ENCODE peak calls at places on chromosomes 12 and 14, in five cellular contexts. M is body of pancreas, V is substantia nigra, U is AG09309, N is HTR-8/SVneo. Q is an unnamed sample.

GRCh38 chr12:94193623-94194022 is 45.2 kb downstream of the PLXNC1 start:
- DNase-seq in V (no peak), U (no peak), M (no peak), N (no peak), Q (no peak)

GRCh38 chr12:67068773-67069450 is 200.2 kb upstream of the CAND1 start:
- DNase-seq in U (no peak), V (no peak), N (peak), M (peak), Q (no peak)

GRCh38 chr12:109445224-109445623 is 31.9 kb downstream of the KCTD10 start:
- DNase-seq in M (no peak), U (peak), N (no peak), V (no peak), Q (no peak)

GRCh38 chr14:78637903-78638302 is 467.7 kb downstream of the NRXN3 start:
- DNase-seq in U (no peak), V (no peak), N (no peak), M (no peak), Q (no peak)

GRCh38 chr14:88044782-88045446 is 40.0 kb downstream of the GPR65 start:
- DNase-seq in N (no peak), U (no peak), V (no peak), M (no peak), Q (no peak)

GRCh38 chr12:22625671-22626251 is 790 bp downstream of the ETNK1 start:
- DNase-seq in U (no peak), N (peak), M (no peak), V (no peak), Q (peak)

GRCh38 chr12:62934799-62935674 is at the start of gene PPM1H:
- DNase-seq in M (peak), V (peak), U (no peak), N (peak), Q (no peak)

GRCh38 chr12:97169922-97170321 is 262.9 kb downstream of the NEDD1 start:
- DNase-seq in N (no peak), V (no peak), U (no peak), M (no peak), Q (no peak)

GRCh38 chr14:92532490-92533163 is 19.0 kb downstream of the RIN3 start:
- DNase-seq in N (no peak), M (no peak), V (no peak), U (no peak), Q (no peak)

GRCh38 chr12:124655317-124656213 is 88.2 kb upstream of the NCOR2 start:
- DNase-seq in N (peak), U (no peak), V (peak), M (peak), Q (peak)

GRCh38 chr14:59389936-59390335 is 75.2 kb downstream of the GPR135 start:
- DNase-seq in M (no peak), N (no peak), V (no peak), U (no peak), Q (no peak)

GRCh38 chr12:115506822-115507629 is 770.5 kb downstream of the MED13L start:
- DNase-seq in M (no peak), U (no peak), N (no peak), V (no peak), Q (no peak)

GRCh38 chr14:38201137-38201828 is 6.4 kb upstream of the SSTR1 start:
- DNase-seq in V (no peak), U (no peak), N (no peak), M (no peak), Q (no peak)

GRCh38 chr12:132831771-132832170 is 3.1 kb upstream of the GOLGA3 start:
- DNase-seq in N (no peak), M (no peak), V (no peak), U (no peak), Q (no peak)

GRCh38 chr12:25436206-25436912 is 116.7 kb downstream of the LMNTD1 start:
- DNase-seq in V (no peak), N (peak), U (peak), M (peak), Q (peak)

GRCh38 chr14:97298331-97298730 is 501.1 kb downstream of the VRK1 start:
- DNase-seq in N (no peak), M (no peak), U (no peak), V (no peak), Q (no peak)

GRCh38 chr14:77508876-77509275 is 10.3 kb upstream of the ISM2 start:
- DNase-seq in M (no peak), N (no peak), U (no peak), V (no peak), Q (no peak)

GRCh38 chr14:102930753-102931579 is 8.5 kb downstream of the AMN start:
- DNase-seq in M (no peak), N (peak), V (no peak), U (no peak), Q (no peak)

Q was measured in HS-5.